ENCODE peak calls at places on chromosomes 5 and 9, in nine cellular contexts. G is kidney glomerular epithelial cell; A is frontal cortex; O is Kasumi-1; D is iPS DF 6.9; U is NCI-H748 treated with DMSO at 0.1 percent for 48 hours; W is stimulated activated CD8-positive, alpha-beta memory T cell treated with anti-CD3 and anti-CD28 coated beads, Interleukin-4, amount 100 ng/mL, for 1 hour; Z is GM10248; E is NCI-H774. C is an unnamed sample.
A peak's percentile ranks its signal among the peaks of the same experiment; 100 is the strongest.

GRCh38 chr5:80755634-80756033 is 100.9 kb upstream of the DHFR start:
- DNase-seq in A (no peak), W (no peak), U (no peak), Z (peak; percentile 33), O (peak; percentile 15), G (no peak), D (no peak), E (no peak), C (no peak)

GRCh38 chr5:56147679-56148230 is 85.4 kb downstream of the ANKRD55 start:
- DNase-seq in A (no peak), O (peak; percentile 69), U (no peak), D (no peak), W (no peak), Z (no peak), E (no peak), G (no peak), C (no peak)

GRCh38 chr9:105835721-105836120 is 141.4 kb downstream of the TMEM38B start:
- DNase-seq in G (no peak), W (no peak), U (peak; percentile 55), O (no peak), D (no peak), Z (no peak), A (no peak), E (peak; percentile 34), C (no peak)

GRCh38 chr5:1312993-1313833 is 18.3 kb upstream of the TERT start:
- DNase-seq in Z (peak; percentile 72), A (no peak), E (no peak), U (no peak), D (no peak), W (no peak), O (peak; percentile 70), G (no peak), C (no peak)

GRCh38 chr5:1097381-1097893 is 14.4 kb downstream of the SLC12A7 start:
- DNase-seq in Z (no peak), A (no peak), G (no peak), W (no peak), U (no peak), D (no peak), O (no peak), E (no peak), C (no peak)

GRCh38 chr9:79224672-79225433 is 346.9 kb upstream of the TLE4 start:
- DNase-seq in A (no peak), E (no peak), G (no peak), D (no peak), W (no peak), O (peak; percentile 7), U (no peak), Z (no peak), C (no peak)

GRCh38 chr5:35545190-35545589 is 72.5 kb upstream of the SPEF2 start:
- DNase-seq in G (no peak), A (no peak), U (no peak), D (no peak), W (no peak), E (no peak), O (no peak), Z (no peak), C (no peak)

GRCh38 chr5:56692359-56693219 is 122.8 kb upstream of the MAP3K1 start:
- DNase-seq in U (no peak), W (no peak), A (no peak), O (no peak), G (no peak), D (no peak), Z (peak; percentile 25), E (no peak), C (no peak)

GRCh38 chr5:174482549-174482948 is 241.8 kb upstream of the MSX2 start:
- DNase-seq in G (no peak), Z (no peak), W (no peak), D (no peak), O (no peak), E (no peak), A (no peak), U (peak; percentile 86), C (no peak)

GRCh38 chr9:673264-673965 is 168.1 kb upstream of the DMRT1 start:
- DNase-seq in D (no peak), A (no peak), U (no peak), W (no peak), Z (no peak), E (no peak), G (no peak), O (no peak), C (no peak)

GRCh38 chr5:117054808-117055398 is 480.3 kb upstream of the SEMA6A start:
- DNase-seq in E (peak; percentile 13), O (no peak), U (peak; percentile 12), W (no peak), D (no peak), G (no peak), A (no peak), Z (no peak), C (no peak)

GRCh38 chr5:118679123-118679940 is 309.0 kb downstream of the DTWD2 start:
- DNase-seq in A (no peak), G (no peak), W (no peak), D (no peak), E (no peak), U (no peak), O (no peak), Z (no peak), C (no peak)

C was measured in amygdala.